ENCODE peak calls at places on chromosome 1, in seven cellular contexts. C is AG08395, H is HFFc6, P is pancreas, N is non-pigmented ciliary epithelial cell, W is T-helper 1 cell, G is endothelial cell. L is an unnamed sample.

GRCh38 chr1:240199758-240200655 is 108.3 kb downstream of the FMN2 start:
- DNase-seq in C (no peak), H (no peak), P (no peak), N (no peak), W (no peak), G (no peak), L (no peak)

GRCh38 chr1:93000751-93001175 is 39.5 kb upstream of the DIPK1A start:
- DNase-seq in C (no peak), H (no peak), P (no peak), N (no peak), W (no peak), G (no peak), L (no peak)

GRCh38 chr1:916173-917075 is 7.3 kb upstream of the SAMD11 start:
- DNase-seq in C (no peak), H (no peak), P (no peak), N (no peak), W (no peak), G (no peak), L (no peak)

GRCh38 chr1:10877894-10878293 is 81.4 kb upstream of the CASZ1 start:
- DNase-seq in C (no peak), H (no peak), P (no peak), N (no peak), W (no peak), G (no peak), L (no peak)

GRCh38 chr1:225537554-225538251 is 109.9 kb upstream of the LBR start:
- DNase-seq in C (no peak), H (no peak), P (no peak), N (no peak), W (no peak), G (no peak), L (no peak)

GRCh38 chr1:12052997-12053686 is 10.0 kb upstream of the TNFRSF8 start:
- DNase-seq in C (no peak), H (no peak), P (no peak), N (no peak), W (no peak), G (no peak), L (no peak)

GRCh38 chr1:234154320-234155251 is 218.7 kb upstream of the COA6 start:
- DNase-seq in C (peak; percentile 57), H (peak; percentile 71), P (no peak), N (peak; percentile 63), W (peak; percentile 64), G (peak; percentile 44), L (peak; percentile 30)

GRCh38 chr1:154151311-154151710 is 3.6 kb downstream of the NUP210L start:
- DNase-seq in C (peak; percentile 38), H (no peak), P (no peak), N (no peak), W (no peak), G (no peak), L (no peak)

GRCh38 chr1:206505702-206506375 is 1.5 kb upstream of the RASSF5 start:
- DNase-seq in C (peak; percentile 48), H (peak; percentile 26), P (no peak), N (no peak), W (no peak), G (no peak), L (no peak)

GRCh38 chr1:41799723-41800122 is 119.0 kb downstream of the HIVEP3 start:
- DNase-seq in C (peak; percentile 27), H (peak; percentile 15), P (no peak), N (no peak), W (peak; percentile 62), G (no peak), L (no peak)

GRCh38 chr1:25009675-25010262 is 79.7 kb upstream of the RUNX3 start:
- DNase-seq in C (no peak), H (no peak), P (no peak), N (no peak), W (peak; percentile 75), G (no peak), L (no peak)

L was measured in GM04504.